ENCODE peak calls at places on chromosomes 6 and 20, in five cellular contexts. W is HTR-8/SVneo; A is D341Med; U is SJSA1; M is stimulated activated CD4-positive, alpha-beta T cell treated with anti-CD3 and anti-CD28 coated beads, Interleukin-12 subunit alpha, Interleukin-12 subunit beta, amount 100 ng/mL, for 48 hours. R is an unnamed sample.

GRCh38 chr20:61697666-61698597 is 367.7 kb downstream of the TAF4 start:
- DNase-seq in A (no peak), U (no peak), M (no peak), W (no peak), R (no peak)

GRCh38 chr6:168905451-168906090 is 348.1 kb downstream of the THBS2 start:
- DNase-seq in U (no peak), W (no peak), A (no peak), M (no peak), R (no peak)

GRCh38 chr6:97059473-97059872 is 134.9 kb downstream of the KLHL32 start:
- DNase-seq in M (no peak), W (peak), A (no peak), U (no peak), R (no peak)

GRCh38 chr6:49202923-49203322 is 260.1 kb downstream of the MMUT start:
- DNase-seq in A (no peak), W (no peak), M (no peak), U (no peak), R (no peak)

GRCh38 chr6:169647637-169648036 is 54.2 kb downstream of the WDR27 start:
- DNase-seq in A (no peak), M (no peak), U (peak), W (no peak), R (no peak)

GRCh38 chr6:16728513-16729182 is 32.6 kb downstream of the ATXN1 start:
- DNase-seq in A (no peak), M (no peak), W (no peak), U (no peak), R (no peak)

GRCh38 chr6:13614126-13614925 is 809 bp upstream of the NOL7 start:
- DNase-seq in W (peak), A (peak), M (peak), U (peak), R (no peak)

GRCh38 chr6:64732888-64733287 is 974.1 kb downstream of the EYS start:
- DNase-seq in M (no peak), W (no peak), A (no peak), U (no peak), R (no peak)

GRCh38 chr20:24773751-24774201 is 175.3 kb upstream of the CST7 start:
- DNase-seq in U (peak), M (no peak), A (no peak), W (peak), R (no peak)

GRCh38 chr6:159959165-159959975 is 9.5 kb upstream of the IGF2R start:
- DNase-seq in U (no peak), M (no peak), W (no peak), A (no peak), R (no peak)

GRCh38 chr6:56659721-56660373 is 17.2 kb upstream of the DST start:
- DNase-seq in M (no peak), U (no peak), A (no peak), W (no peak), R (no peak)

GRCh38 chr20:25389858-25390537 is 637 bp downstream of the ABHD12 start:
- DNase-seq in M (no peak), U (peak), A (peak), W (no peak), R (peak)

GRCh38 chr6:44064089-44064947 is 62.9 kb downstream of the MRPL14 start:
- DNase-seq in M (no peak), A (no peak), U (peak), W (peak), R (no peak)

GRCh38 chr20:9829835-9830234 is 9.0 kb downstream of the PAK5 start:
- DNase-seq in U (no peak), W (no peak), M (no peak), A (no peak), R (no peak)

GRCh38 chr20:58113706-58114105 is 114.7 kb downstream of the ANKRD60 start:
- DNase-seq in U (no peak), M (no peak), A (peak), W (no peak), R (no peak)

GRCh38 chr6:25427549-25427948 is 148.4 kb downstream of the CARMIL1 start:
- DNase-seq in U (no peak), A (no peak), W (no peak), M (no peak), R (no peak)

GRCh38 chr6:101878554-101879276 is 485.2 kb downstream of the GRIK2 start:
- DNase-seq in A (no peak), U (no peak), M (no peak), W (no peak), R (no peak)

GRCh38 chr6:150088481-150089154 is 19.7 kb upstream of the ULBP3 start:
- DNase-seq in U (no peak), M (no peak), A (no peak), W (no peak), R (no peak)

GRCh38 chr6:116840091-116840490 is 11.2 kb upstream of the GPRC6A start:
- DNase-seq in A (no peak), W (no peak), U (no peak), M (no peak), R (no peak)

GRCh38 chr6:56382416-56382940 is 135.1 kb upstream of the COL21A1 start:
- DNase-seq in U (no peak), M (no peak), A (no peak), W (no peak), R (no peak)